ENCODE peak calls at places on chromosomes 3 and 15, in ten cellular contexts. One of them, this sample, is unnamed.

GRCh38 chr15:60660290-60661051 is 181.5 kb upstream of the ICE2 start:
- DNase-seq in stimulated activated CD4-positive, alpha-beta T cell treated with anti-CD3 and anti-CD28 coated beads, TNF-alpha, amount 100 ng/mL, for 4 hours: no peak
- DNase-seq in activated T-helper 1 cell treated with Interleukin-2 at 50 U/mL for 16 hours: no peak
- DNase-seq in sciatic nerve: no peak
- DNase-seq in activated CD8-positive, alpha-beta memory T cell treated with anti-CD3 and anti-CD28 coated beads for 48 hours: no peak
- DNase-seq in IMR-90: peak; percentile 73
- DNase-seq in posterior cingulate gyrus: no peak
- DNase-seq in activated naive CD4-positive, alpha-beta T cell treated with anti-CD3 and anti-CD28 coated beads for 36 hours: peak; percentile 26
- DNase-seq in HFFc6: peak; percentile 52
- DNase-seq in kidney epithelial cell: no peak
- DNase-seq in this sample: no peak

GRCh38 chr3:63946753-63947152 is 34.6 kb upstream of the SCAANT1 start:
- DNase-seq in activated CD8-positive, alpha-beta memory T cell treated with anti-CD3 and anti-CD28 coated beads for 48 hours: no peak
- DNase-seq in stimulated activated CD4-positive, alpha-beta T cell treated with anti-CD3 and anti-CD28 coated beads, TNF-alpha, amount 100 ng/mL, for 4 hours: no peak
- DNase-seq in IMR-90: no peak
- DNase-seq in activated T-helper 1 cell treated with Interleukin-2 at 50 U/mL for 16 hours: no peak
- DNase-seq in HFFc6: no peak
- DNase-seq in activated naive CD4-positive, alpha-beta T cell treated with anti-CD3 and anti-CD28 coated beads for 36 hours: no peak
- DNase-seq in posterior cingulate gyrus: no peak
- DNase-seq in sciatic nerve: no peak
- DNase-seq in kidney epithelial cell: no peak
- DNase-seq in this sample: no peak

GRCh38 chr3:168341192-168341816 is 245.6 kb upstream of the GOLIM4 start:
- DNase-seq in stimulated activated CD4-positive, alpha-beta T cell treated with anti-CD3 and anti-CD28 coated beads, TNF-alpha, amount 100 ng/mL, for 4 hours: no peak
- DNase-seq in sciatic nerve: no peak
- DNase-seq in kidney epithelial cell: peak; percentile 18
- DNase-seq in activated T-helper 1 cell treated with Interleukin-2 at 50 U/mL for 16 hours: no peak
- DNase-seq in activated naive CD4-positive, alpha-beta T cell treated with anti-CD3 and anti-CD28 coated beads for 36 hours: no peak
- DNase-seq in IMR-90: peak; percentile 91
- DNase-seq in posterior cingulate gyrus: no peak
- DNase-seq in HFFc6: peak; percentile 73
- DNase-seq in activated CD8-positive, alpha-beta memory T cell treated with anti-CD3 and anti-CD28 coated beads for 48 hours: no peak
- DNase-seq in this sample: no peak

GRCh38 chr3:107432013-107432515 is 54.8 kb downstream of the CCDC54 start:
- DNase-seq in sciatic nerve: peak; percentile 59
- DNase-seq in activated naive CD4-positive, alpha-beta T cell treated with anti-CD3 and anti-CD28 coated beads for 36 hours: peak; percentile 15
- DNase-seq in HFFc6: no peak
- DNase-seq in activated T-helper 1 cell treated with Interleukin-2 at 50 U/mL for 16 hours: no peak
- DNase-seq in kidney epithelial cell: no peak
- DNase-seq in posterior cingulate gyrus: no peak
- DNase-seq in stimulated activated CD4-positive, alpha-beta T cell treated with anti-CD3 and anti-CD28 coated beads, TNF-alpha, amount 100 ng/mL, for 4 hours: no peak
- DNase-seq in activated CD8-positive, alpha-beta memory T cell treated with anti-CD3 and anti-CD28 coated beads for 48 hours: no peak
- DNase-seq in IMR-90: peak; percentile 10
- DNase-seq in this sample: peak; percentile 34

GRCh38 chr3:31968927-31969418 is 12.1 kb downstream of the OSBPL10 start:
- DNase-seq in posterior cingulate gyrus: no peak
- DNase-seq in activated CD8-positive, alpha-beta memory T cell treated with anti-CD3 and anti-CD28 coated beads for 48 hours: no peak
- DNase-seq in kidney epithelial cell: peak; percentile 99
- DNase-seq in HFFc6: peak; percentile 95
- DNase-seq in IMR-90: peak; percentile 93
- DNase-seq in stimulated activated CD4-positive, alpha-beta T cell treated with anti-CD3 and anti-CD28 coated beads, TNF-alpha, amount 100 ng/mL, for 4 hours: no peak
- DNase-seq in activated naive CD4-positive, alpha-beta T cell treated with anti-CD3 and anti-CD28 coated beads for 36 hours: no peak
- DNase-seq in sciatic nerve: no peak
- DNase-seq in activated T-helper 1 cell treated with Interleukin-2 at 50 U/mL for 16 hours: no peak
- DNase-seq in this sample: no peak

GRCh38 chr3:59791774-59792308 is 742.0 kb upstream of the CFAP20DC start:
- DNase-seq in IMR-90: no peak
- DNase-seq in stimulated activated CD4-positive, alpha-beta T cell treated with anti-CD3 and anti-CD28 coated beads, TNF-alpha, amount 100 ng/mL, for 4 hours: no peak
- DNase-seq in activated CD8-positive, alpha-beta memory T cell treated with anti-CD3 and anti-CD28 coated beads for 48 hours: no peak
- DNase-seq in kidney epithelial cell: no peak
- DNase-seq in posterior cingulate gyrus: no peak
- DNase-seq in sciatic nerve: no peak
- DNase-seq in HFFc6: no peak
- DNase-seq in activated naive CD4-positive, alpha-beta T cell treated with anti-CD3 and anti-CD28 coated beads for 36 hours: no peak
- DNase-seq in activated T-helper 1 cell treated with Interleukin-2 at 50 U/mL for 16 hours: no peak
- DNase-seq in this sample: no peak

GRCh38 chr3:187277129-187277462 is 14.4 kb downstream of the MASP1 start:
- DNase-seq in activated T-helper 1 cell treated with Interleukin-2 at 50 U/mL for 16 hours: no peak
- DNase-seq in kidney epithelial cell: no peak
- DNase-seq in posterior cingulate gyrus: no peak
- DNase-seq in activated naive CD4-positive, alpha-beta T cell treated with anti-CD3 and anti-CD28 coated beads for 36 hours: no peak
- DNase-seq in IMR-90: no peak
- DNase-seq in HFFc6: no peak
- DNase-seq in sciatic nerve: no peak
- DNase-seq in stimulated activated CD4-positive, alpha-beta T cell treated with anti-CD3 and anti-CD28 coated beads, TNF-alpha, amount 100 ng/mL, for 4 hours: no peak
- DNase-seq in activated CD8-positive, alpha-beta memory T cell treated with anti-CD3 and anti-CD28 coated beads for 48 hours: no peak
- DNase-seq in this sample: no peak

GRCh38 chr3:108089544-108089943 is 1.3 kb downstream of the CD47 start:
- DNase-seq in HFFc6: no peak
- DNase-seq in stimulated activated CD4-positive, alpha-beta T cell treated with anti-CD3 and anti-CD28 coated beads, TNF-alpha, amount 100 ng/mL, for 4 hours: no peak
- DNase-seq in activated CD8-positive, alpha-beta memory T cell treated with anti-CD3 and anti-CD28 coated beads for 48 hours: no peak
- DNase-seq in sciatic nerve: no peak
- DNase-seq in posterior cingulate gyrus: no peak
- DNase-seq in IMR-90: no peak
- DNase-seq in activated naive CD4-positive, alpha-beta T cell treated with anti-CD3 and anti-CD28 coated beads for 36 hours: no peak
- DNase-seq in kidney epithelial cell: no peak
- DNase-seq in activated T-helper 1 cell treated with Interleukin-2 at 50 U/mL for 16 hours: no peak
- DNase-seq in this sample: no peak

GRCh38 chr3:41318520-41318919 is 119.2 kb downstream of the CTNNB1 start:
- DNase-seq in HFFc6: peak; percentile 39
- DNase-seq in kidney epithelial cell: peak; percentile 72
- DNase-seq in sciatic nerve: no peak
- DNase-seq in posterior cingulate gyrus: no peak
- DNase-seq in IMR-90: peak; percentile 24
- DNase-seq in activated CD8-positive, alpha-beta memory T cell treated with anti-CD3 and anti-CD28 coated beads for 48 hours: no peak
- DNase-seq in activated T-helper 1 cell treated with Interleukin-2 at 50 U/mL for 16 hours: no peak
- DNase-seq in activated naive CD4-positive, alpha-beta T cell treated with anti-CD3 and anti-CD28 coated beads for 36 hours: no peak
- DNase-seq in stimulated activated CD4-positive, alpha-beta T cell treated with anti-CD3 and anti-CD28 coated beads, TNF-alpha, amount 100 ng/mL, for 4 hours: no peak
- DNase-seq in this sample: no peak

GRCh38 chr3:141275032-141275422 is 43.4 kb downstream of the PXYLP1 start:
- DNase-seq in activated naive CD4-positive, alpha-beta T cell treated with anti-CD3 and anti-CD28 coated beads for 36 hours: peak; percentile 63
- DNase-seq in sciatic nerve: no peak
- DNase-seq in kidney epithelial cell: peak; percentile 49
- DNase-seq in HFFc6: peak; percentile 72
- DNase-seq in activated T-helper 1 cell treated with Interleukin-2 at 50 U/mL for 16 hours: no peak
- DNase-seq in activated CD8-positive, alpha-beta memory T cell treated with anti-CD3 and anti-CD28 coated beads for 48 hours: no peak
- DNase-seq in IMR-90: peak; percentile 66
- DNase-seq in posterior cingulate gyrus: no peak
- DNase-seq in stimulated activated CD4-positive, alpha-beta T cell treated with anti-CD3 and anti-CD28 coated beads, TNF-alpha, amount 100 ng/mL, for 4 hours: no peak
- DNase-seq in this sample: no peak

GRCh38 chr15:75718326-75718725 is 5.7 kb upstream of the CSPG4 start:
- DNase-seq in activated T-helper 1 cell treated with Interleukin-2 at 50 U/mL for 16 hours: no peak
- DNase-seq in activated CD8-positive, alpha-beta memory T cell treated with anti-CD3 and anti-CD28 coated beads for 48 hours: no peak
- DNase-seq in IMR-90: peak; percentile 76
- DNase-seq in HFFc6: peak; percentile 89
- DNase-seq in sciatic nerve: no peak
- DNase-seq in stimulated activated CD4-positive, alpha-beta T cell treated with anti-CD3 and anti-CD28 coated beads, TNF-alpha, amount 100 ng/mL, for 4 hours: no peak
- DNase-seq in activated naive CD4-positive, alpha-beta T cell treated with anti-CD3 and anti-CD28 coated beads for 36 hours: no peak
- DNase-seq in posterior cingulate gyrus: no peak
- DNase-seq in kidney epithelial cell: no peak
- DNase-seq in this sample: no peak

GRCh38 chr3:62735510-62735909 is 139.7 kb downstream of the CADPS start:
- DNase-seq in activated T-helper 1 cell treated with Interleukin-2 at 50 U/mL for 16 hours: no peak
- DNase-seq in activated CD8-positive, alpha-beta memory T cell treated with anti-CD3 and anti-CD28 coated beads for 48 hours: no peak
- DNase-seq in HFFc6: no peak
- DNase-seq in stimulated activated CD4-positive, alpha-beta T cell treated with anti-CD3 and anti-CD28 coated beads, TNF-alpha, amount 100 ng/mL, for 4 hours: no peak
- DNase-seq in activated naive CD4-positive, alpha-beta T cell treated with anti-CD3 and anti-CD28 coated beads for 36 hours: no peak
- DNase-seq in sciatic nerve: no peak
- DNase-seq in IMR-90: no peak
- DNase-seq in kidney epithelial cell: no peak
- DNase-seq in posterior cingulate gyrus: no peak
- DNase-seq in this sample: no peak

GRCh38 chr3:158713094-158713499 is 19.2 kb downstream of the RARRES1 start:
- DNase-seq in IMR-90: no peak
- DNase-seq in posterior cingulate gyrus: no peak
- DNase-seq in sciatic nerve: no peak
- DNase-seq in activated T-helper 1 cell treated with Interleukin-2 at 50 U/mL for 16 hours: no peak
- DNase-seq in HFFc6: no peak
- DNase-seq in kidney epithelial cell: no peak
- DNase-seq in stimulated activated CD4-positive, alpha-beta T cell treated with anti-CD3 and anti-CD28 coated beads, TNF-alpha, amount 100 ng/mL, for 4 hours: no peak
- DNase-seq in activated CD8-positive, alpha-beta memory T cell treated with anti-CD3 and anti-CD28 coated beads for 48 hours: no peak
- DNase-seq in activated naive CD4-positive, alpha-beta T cell treated with anti-CD3 and anti-CD28 coated beads for 36 hours: no peak
- DNase-seq in this sample: no peak

GRCh38 chr15:77528290-77528967 is 104.3 kb downstream of the LINGO1 start:
- DNase-seq in IMR-90: no peak
- DNase-seq in stimulated activated CD4-positive, alpha-beta T cell treated with anti-CD3 and anti-CD28 coated beads, TNF-alpha, amount 100 ng/mL, for 4 hours: no peak
- DNase-seq in activated naive CD4-positive, alpha-beta T cell treated with anti-CD3 and anti-CD28 coated beads for 36 hours: no peak
- DNase-seq in kidney epithelial cell: no peak
- DNase-seq in sciatic nerve: peak; percentile 51
- DNase-seq in activated T-helper 1 cell treated with Interleukin-2 at 50 U/mL for 16 hours: no peak
- DNase-seq in activated CD8-positive, alpha-beta memory T cell treated with anti-CD3 and anti-CD28 coated beads for 48 hours: no peak
- DNase-seq in posterior cingulate gyrus: peak; percentile 21
- DNase-seq in HFFc6: no peak
- DNase-seq in this sample: no peak

GRCh38 chr15:59266015-59266414 is 59.4 kb downstream of the LDHAL6B start:
- DNase-seq in activated CD8-positive, alpha-beta memory T cell treated with anti-CD3 and anti-CD28 coated beads for 48 hours: no peak
- DNase-seq in sciatic nerve: no peak
- DNase-seq in posterior cingulate gyrus: no peak
- DNase-seq in activated T-helper 1 cell treated with Interleukin-2 at 50 U/mL for 16 hours: no peak
- DNase-seq in HFFc6: no peak
- DNase-seq in stimulated activated CD4-positive, alpha-beta T cell treated with anti-CD3 and anti-CD28 coated beads, TNF-alpha, amount 100 ng/mL, for 4 hours: no peak
- DNase-seq in IMR-90: no peak
- DNase-seq in activated naive CD4-positive, alpha-beta T cell treated with anti-CD3 and anti-CD28 coated beads for 36 hours: no peak
- DNase-seq in kidney epithelial cell: no peak
- DNase-seq in this sample: no peak

GRCh38 chr15:90915216-90915807 is 12.2 kb downstream of the MAN2A2 start:
- DNase-seq in posterior cingulate gyrus: no peak
- DNase-seq in HFFc6: no peak
- DNase-seq in activated naive CD4-positive, alpha-beta T cell treated with anti-CD3 and anti-CD28 coated beads for 36 hours: no peak
- DNase-seq in stimulated activated CD4-positive, alpha-beta T cell treated with anti-CD3 and anti-CD28 coated beads, TNF-alpha, amount 100 ng/mL, for 4 hours: no peak
- DNase-seq in IMR-90: no peak
- DNase-seq in sciatic nerve: no peak
- DNase-seq in activated T-helper 1 cell treated with Interleukin-2 at 50 U/mL for 16 hours: no peak
- DNase-seq in activated CD8-positive, alpha-beta memory T cell treated with anti-CD3 and anti-CD28 coated beads for 48 hours: no peak
- DNase-seq in kidney epithelial cell: no peak
- DNase-seq in this sample: no peak

GRCh38 chr3:40691598-40691905 is 166.8 kb downstream of the ZNF621 start:
- DNase-seq in kidney epithelial cell: no peak
- DNase-seq in IMR-90: no peak
- DNase-seq in activated naive CD4-positive, alpha-beta T cell treated with anti-CD3 and anti-CD28 coated beads for 36 hours: no peak
- DNase-seq in sciatic nerve: no peak
- DNase-seq in stimulated activated CD4-positive, alpha-beta T cell treated with anti-CD3 and anti-CD28 coated beads, TNF-alpha, amount 100 ng/mL, for 4 hours: no peak
- DNase-seq in posterior cingulate gyrus: peak; percentile 63
- DNase-seq in HFFc6: no peak
- DNase-seq in activated CD8-positive, alpha-beta memory T cell treated with anti-CD3 and anti-CD28 coated beads for 48 hours: no peak
- DNase-seq in activated T-helper 1 cell treated with Interleukin-2 at 50 U/mL for 16 hours: no peak
- DNase-seq in this sample: no peak

GRCh38 chr3:197028711-197029510 is 706 bp downstream of the MELTF start:
- DNase-seq in activated T-helper 1 cell treated with Interleukin-2 at 50 U/mL for 16 hours: no peak
- DNase-seq in IMR-90: no peak
- DNase-seq in activated CD8-positive, alpha-beta memory T cell treated with anti-CD3 and anti-CD28 coated beads for 48 hours: no peak
- DNase-seq in stimulated activated CD4-positive, alpha-beta T cell treated with anti-CD3 and anti-CD28 coated beads, TNF-alpha, amount 100 ng/mL, for 4 hours: peak; percentile 6
- DNase-seq in HFFc6: no peak
- DNase-seq in kidney epithelial cell: no peak
- DNase-seq in activated naive CD4-positive, alpha-beta T cell treated with anti-CD3 and anti-CD28 coated beads for 36 hours: peak; percentile 24
- DNase-seq in posterior cingulate gyrus: peak; percentile 73
- DNase-seq in sciatic nerve: no peak
- DNase-seq in this sample: no peak

This sample was measured in NCI-H345.